ENCODE peak calls at places on chromosomes 2 and 18, in six cellular contexts. I, M, L, T, A and J are unnamed samples.
A peak's percentile ranks its signal among the peaks of the same experiment; 100 is the strongest.

GRCh38 chr18:56748698-56749268 is 97.6 kb downstream of the WDR7 start:
- DNase-seq in A (no peak), L (peak; percentile 70), I (no peak), M (no peak), T (peak; percentile 60), J (peak; percentile 20)

GRCh38 chr2:241680827-241681599 is 5.6 kb downstream of the DTYMK start:
- DNase-seq in T (peak; percentile 52), L (no peak), I (no peak), M (no peak), A (no peak), J (no peak)

GRCh38 chr2:42848726-42849290 is 56.4 kb upstream of the HAAO start:
- DNase-seq in A (no peak), T (no peak), I (peak; percentile 3), L (no peak), M (no peak), J (no peak)

GRCh38 chr18:46113751-46114150 is 9.6 kb downstream of the HAUS1 start:
- DNase-seq in A (no peak), I (no peak), L (no peak), M (no peak), T (peak; percentile 6), J (no peak)

GRCh38 chr2:68980956-68981355 is 6.5 kb downstream of the GKN1 start:
- DNase-seq in I (no peak), M (no peak), T (no peak), A (no peak), L (peak; percentile 29), J (no peak)

GRCh38 chr2:46283693-46284092 is 13.5 kb upstream of the EPAS1 start:
- DNase-seq in A (no peak), I (no peak), L (no peak), M (no peak), T (no peak), J (no peak)

GRCh38 chr2:136238552-136239346 is 120.8 kb upstream of the CXCR4 start:
- DNase-seq in A (no peak), T (peak; percentile 89), I (peak; percentile 76), L (no peak), M (no peak), J (no peak)

GRCh38 chr2:241767464-241768250 is 9.0 kb upstream of the GAL3ST2 start:
- DNase-seq in I (no peak), A (peak; percentile 7), M (peak; percentile 46), T (no peak), L (no peak), J (no peak)

GRCh38 chr2:187174582-187174981 is 273.5 kb downstream of the CALCRL start:
- DNase-seq in A (no peak), L (no peak), T (no peak), I (no peak), M (no peak), J (no peak)

GRCh38 chr2:3492951-3493609 is 26.3 kb downstream of the ADI1 start:
- DNase-seq in T (peak; percentile 70), M (peak; percentile 45), L (no peak), I (no peak), A (no peak), J (no peak)